ENCODE peak calls at places on chromosomes 4 and X, in six cellular contexts. D, P, Y, T, A and Q are unnamed samples.
A peak's percentile ranks its signal among the peaks of the same experiment; 100 is the strongest.

GRCh38 chrX:138378876-138379275 is 332.6 kb downstream of the FGF13 start:
- DNase-seq in D (no peak), P (no peak), Y (no peak), T (no peak), A (no peak), Q (no peak)

GRCh38 chr4:67380154-67380553 is 165.1 kb downstream of the CENPC start:
- DNase-seq in D (no peak), P (no peak), Y (no peak), T (no peak), A (no peak), Q (no peak)

GRCh38 chr4:186266699-186267467 is 894 bp downstream of the F11 start:
- DNase-seq in D (no peak), P (peak; percentile 47), Y (no peak), T (no peak), A (no peak), Q (no peak)

GRCh38 chrX:151175283-151176062 is 911 bp upstream of the GPR50 start:
- DNase-seq in D (no peak), P (no peak), Y (no peak), T (no peak), A (no peak), Q (no peak)

GRCh38 chr4:161320377-161320776 is 843.4 kb downstream of the FSTL5 start:
- DNase-seq in D (no peak), P (no peak), Y (peak; percentile 42), T (peak; percentile 54), A (no peak), Q (peak; percentile 55)

GRCh38 chrX:116749943-116750342 is 287.2 kb upstream of the CT83 start:
- DNase-seq in D (no peak), P (no peak), Y (no peak), T (peak; percentile 3), A (no peak), Q (no peak)

GRCh38 chr4:71784569-71785197 is 804 bp upstream of the GC start:
- DNase-seq in D (no peak), P (no peak), Y (no peak), T (no peak), A (no peak), Q (no peak)

GRCh38 chrX:39398973-39399268 is 597.7 kb downstream of the MID1IP1 start:
- DNase-seq in D (no peak), P (peak; percentile 21), Y (no peak), T (no peak), A (no peak), Q (no peak)

GRCh38 chr4:135065366-135065765 is 863.8 kb upstream of the PABPC4L start:
- DNase-seq in D (no peak), P (no peak), Y (no peak), T (no peak), A (no peak), Q (no peak)

GRCh38 chr4:163681208-163681821 is 186.8 kb downstream of the TMA16 start:
- DNase-seq in D (no peak), P (peak; percentile 19), Y (peak; percentile 38), T (peak; percentile 25), A (peak; percentile 42), Q (peak; percentile 66)

GRCh38 chr4:168900080-168900479 is 110.0 kb downstream of the CBR4 start:
- DNase-seq in D (no peak), P (peak; percentile 45), Y (no peak), T (no peak), A (no peak), Q (no peak)

GRCh38 chrX:46381630-46382029 is 163.6 kb downstream of the ZNF674 start:
- DNase-seq in D (no peak), P (peak; percentile 32), Y (peak; percentile 14), T (peak; percentile 48), A (no peak), Q (peak; percentile 68)

GRCh38 chr4:1576961-1577814 is 106.9 kb downstream of the FAM53A start:
- DNase-seq in D (no peak), P (no peak), Y (no peak), T (no peak), A (no peak), Q (no peak)

GRCh38 chr4:8860892-8861575 is 10.6 kb downstream of the HMX1 start:
- DNase-seq in D (no peak), P (no peak), Y (no peak), T (no peak), A (no peak), Q (no peak)

GRCh38 chrX:55778322-55778721 is 60.8 kb downstream of the RRAGB start:
- DNase-seq in D (no peak), P (no peak), Y (no peak), T (no peak), A (no peak), Q (no peak)

GRCh38 chrX:101803451-101803850 is 128.4 kb downstream of the ZMAT1 start:
- DNase-seq in D (no peak), P (peak; percentile 16), Y (no peak), T (peak; percentile 3), A (no peak), Q (peak; percentile 52)

GRCh38 chr4:111070390-111070789 is 447.5 kb upstream of the PITX2 start:
- DNase-seq in D (no peak), P (no peak), Y (no peak), T (no peak), A (no peak), Q (no peak)

GRCh38 chr4:76590847-76591281 is 155.8 kb downstream of the SHROOM3 start:
- DNase-seq in D (no peak), P (peak; percentile 27), Y (no peak), T (no peak), A (no peak), Q (no peak)

GRCh38 chr4:8639777-8640720 is 47.5 kb downstream of the CPZ start:
- DNase-seq in D (no peak), P (no peak), Y (no peak), T (no peak), A (no peak), Q (no peak)

GRCh38 chr4:95510145-95510544 is 38.6 kb downstream of the UNC5C start:
- DNase-seq in D (peak; percentile 6), P (peak; percentile 63), Y (peak; percentile 12), T (peak; percentile 17), A (no peak), Q (no peak)

GRCh38 chr4:103994059-103994458 is 274.3 kb upstream of the TACR3 start:
- DNase-seq in D (peak; percentile 23), P (peak; percentile 0), Y (no peak), T (peak; percentile 30), A (no peak), Q (no peak)

GRCh38 chrX:23509256-23509655 is 158.0 kb upstream of the PRDX4 start:
- DNase-seq in D (peak; percentile 34), P (no peak), Y (no peak), T (no peak), A (no peak), Q (no peak)

GRCh38 chrX:46444011-46444410 is 101.2 kb downstream of the ZNF674 start:
- DNase-seq in D (no peak), P (peak; percentile 72), Y (peak; percentile 29), T (peak; percentile 34), A (no peak), Q (peak; percentile 74)

GRCh38 chr4:113316879-113317278 is 267.4 kb downstream of the ANK2 start:
- DNase-seq in D (no peak), P (no peak), Y (no peak), T (no peak), A (peak; percentile 4), Q (no peak)

GRCh38 chr4:19301527-19301926 is 950.2 kb upstream of the SLIT2 start:
- DNase-seq in D (no peak), P (no peak), Y (no peak), T (no peak), A (no peak), Q (no peak)

GRCh38 chrX:112997991-112998390 is 157.4 kb upstream of the AMOT start:
- DNase-seq in D (no peak), P (no peak), Y (no peak), T (no peak), A (no peak), Q (no peak)

GRCh38 chr4:67087897-67088296 is 457.4 kb downstream of the CENPC start:
- DNase-seq in D (no peak), P (peak; percentile 45), Y (peak; percentile 49), T (peak; percentile 18), A (no peak), Q (peak; percentile 61)

GRCh38 chr4:103204114-103204513 is 6.0 kb upstream of the CENPE start:
- DNase-seq in D (no peak), P (peak; percentile 25), Y (peak; percentile 15), T (peak; percentile 12), A (no peak), Q (peak; percentile 9)

GRCh38 chrX:44400588-44400987 is 57.1 kb upstream of the EFHC2 start:
- DNase-seq in D (peak; percentile 2), P (peak; percentile 87), Y (peak; percentile 31), T (peak; percentile 24), A (no peak), Q (no peak)

GRCh38 chr4:110624016-110624770 is 1.3 kb upstream of the PITX2 start:
- DNase-seq in D (no peak), P (no peak), Y (no peak), T (no peak), A (no peak), Q (no peak)

GRCh38 chr4:152283806-152284470 is 252.0 kb downstream of the FBXW7 start:
- DNase-seq in D (no peak), P (no peak), Y (no peak), T (no peak), A (no peak), Q (no peak)

GRCh38 chr4:169024762-169025161 is 14.7 kb upstream of the CBR4 start:
- DNase-seq in D (peak; percentile 32), P (peak; percentile 72), Y (peak; percentile 25), T (peak; percentile 43), A (no peak), Q (peak; percentile 52)

GRCh38 chr4:2832309-2832980 is 11.2 kb upstream of the ADD1 start:
- DNase-seq in D (no peak), P (no peak), Y (no peak), T (no peak), A (no peak), Q (no peak)

GRCh38 chrX:1416965-1417760 is 25.2 kb upstream of the SLC25A6 start:
- DNase-seq in D (no peak), P (no peak), Y (no peak), T (no peak), A (no peak), Q (no peak)

GRCh38 chr4:41360911-41361830 is 104.4 kb downstream of the UCHL1 start:
- DNase-seq in D (no peak), P (peak; percentile 30), Y (peak; percentile 41), T (peak; percentile 43), A (no peak), Q (peak; percentile 28)

GRCh38 chr4:18390655-18391369 is 369.3 kb upstream of the LCORL start:
- DNase-seq in D (no peak), P (no peak), Y (peak; percentile 16), T (peak; percentile 1), A (no peak), Q (no peak)